ENCODE peak calls at places on chromosomes 2 and 18, in seven cellular contexts. W is endodermal cell; M is right atrium auricular region; O is stomach; K is pancreas; E is CD8-positive, alpha-beta T cell; U is IMR-90. A is an unnamed sample. For H3K4me1, the result is how much of the 10 kb centered on the place peaks cover.

GRCh38 chr18:13530879-13531387 is 195.4 kb downstream of the FAM210A start:
- DNase-seq in W (peak), M (peak), O (peak), K (peak), E (no peak), U (peak), A (peak)

GRCh38 chr2:161426788-161427412 is 10.8 kb downstream of the TBR1 start:
- DNase-seq in W (peak), M (no peak), O (no peak), K (no peak), E (no peak), U (peak), A (no peak)

GRCh38 chr18:76610933-76611749 is 116.1 kb upstream of the ZNF516 start:
- DNase-seq in W (no peak), M (no peak), O (peak), K (no peak), E (no peak), U (peak), A (no peak)

GRCh38 chr2:69911985-69912563 is 2.8 kb upstream of the MXD1 start:
- DNase-seq in W (no peak), M (no peak), O (no peak), K (no peak), E (no peak), U (peak), A (no peak)

GRCh38 chr2:45130758-45131157 is 121.5 kb upstream of the SIX2 start:
- DNase-seq in W (no peak), M (no peak), O (no peak), K (no peak), E (no peak), U (no peak), A (no peak)

GRCh38 chr18:10872297-10872696 is 277.1 kb downstream of the PIEZO2 start:
- DNase-seq in W (no peak), M (no peak), O (no peak), K (no peak), E (no peak), U (no peak), A (no peak)

GRCh38 chr2:149040451-149040850 is 2.0 kb downstream of the LYPD6B start:
- DNase-seq in W (peak), M (no peak), O (no peak), K (no peak), E (no peak), U (no peak), A (no peak)

GRCh38 chr18:48388478-48388877 is 20.7 kb downstream of the ZBTB7C start:
- DNase-seq in W (no peak), M (no peak), O (no peak), K (no peak), E (no peak), U (no peak), A (peak)

GRCh38 chr2:28683100-28683706 is 68.4 kb upstream of the PPP1CB start:
- DNase-seq in W (peak), M (peak), O (peak), K (peak), E (no peak), U (peak), A (no peak)

GRCh38 chr2:238573916-238574315 is 147.2 kb downstream of the ASB1 start:
- DNase-seq in W (no peak), M (no peak), O (no peak), K (peak), E (no peak), U (no peak), A (no peak)

GRCh38 chr18:49273201-49273880 is 187.1 kb downstream of the DYM start:
- DNase-seq in W (no peak), M (no peak), O (no peak), K (no peak), E (no peak), U (peak), A (no peak)

GRCh38 chr2:108253106-108253505 is 13.3 kb downstream of the SULT1C3 start:
- DNase-seq in W (no peak), M (no peak), O (no peak), K (no peak), E (no peak), U (no peak), A (no peak)

GRCh38 chr2:200812122-200813022 is 662 bp downstream of the BZW1 start:
- DNase-seq in W (peak), M (peak), O (peak), K (peak), E (peak), U (peak), A (no peak)

GRCh38 chr2:187783446-187783845 is 229.2 kb upstream of the TFPI start:
- DNase-seq in W (no peak), M (no peak), O (no peak), K (no peak), E (no peak), U (no peak), A (no peak)

GRCh38 chr2:27086722-27087446 is at the start of gene KHK:
- DNase-seq in W (peak), M (peak), O (peak), K (peak), E (no peak), U (no peak), A (no peak)

GRCh38 chr2:172178035-172178434 is 75.3 kb upstream of the DLX2 start:
- DNase-seq in W (no peak), M (no peak), O (no peak), K (no peak), E (no peak), U (peak), A (no peak)

GRCh38 chr2:2707111-2708035 is 376.3 kb upstream of the MYT1L start:
- DNase-seq in W (no peak), M (no peak), O (no peak), K (no peak), E (no peak), U (no peak), A (no peak)

GRCh38 chr2:240371461-240372000 is 63.9 kb upstream of the GPC1 start:
- DNase-seq in W (no peak), M (no peak), O (no peak), K (no peak), E (peak), U (no peak), A (no peak)
- H3K4me1 ChIP-seq in W (under half), M (under half), O (under half), K (under half), E (under half), U (under half), A (under half)

GRCh38 chr2:62473428-62473827 is 32.6 kb downstream of the TMEM17 start:
- DNase-seq in W (no peak), M (no peak), O (no peak), K (no peak), E (no peak), U (no peak), A (no peak)
- H3K4me1 ChIP-seq in W (under half), M (under half), O (half or more), K (under half), E (under half), U (under half), A (half or more)

GRCh38 chr18:11998182-11998581 is 16.9 kb downstream of the IMPA2 start:
- DNase-seq in W (no peak), M (no peak), O (no peak), K (no peak), E (no peak), U (no peak), A (no peak)
- H3K4me1 ChIP-seq in W (under half), M (under half), O (half or more), K (half or more), E (under half), U (under half), A (under half)

GRCh38 chr2:16181741-16182090 is 241.4 kb downstream of the MYCN start:
- DNase-seq in W (no peak), M (no peak), O (no peak), K (no peak), E (no peak), U (no peak), A (no peak)
- H3K4me1 ChIP-seq in W (under half), M (under half), O (under half), K (under half), E (under half), U (under half), A (under half)

GRCh38 chr2:67802824-67803223 is 260.0 kb downstream of the C1D start:
- DNase-seq in W (no peak), M (no peak), O (no peak), K (no peak), E (no peak), U (no peak), A (no peak)

GRCh38 chr2:67812682-67813081 is 250.1 kb downstream of the C1D start:
- DNase-seq in W (no peak), M (no peak), O (no peak), K (no peak), E (no peak), U (no peak), A (no peak)

GRCh38 chr2:67806816-67807215 is 256.0 kb downstream of the C1D start:
- DNase-seq in W (no peak), M (no peak), O (no peak), K (no peak), E (no peak), U (no peak), A (no peak)

GRCh38 chr2:67802296-67802695 is 260.5 kb downstream of the C1D start:
- DNase-seq in W (no peak), M (no peak), O (no peak), K (no peak), E (no peak), U (no peak), A (no peak)

DNA sequence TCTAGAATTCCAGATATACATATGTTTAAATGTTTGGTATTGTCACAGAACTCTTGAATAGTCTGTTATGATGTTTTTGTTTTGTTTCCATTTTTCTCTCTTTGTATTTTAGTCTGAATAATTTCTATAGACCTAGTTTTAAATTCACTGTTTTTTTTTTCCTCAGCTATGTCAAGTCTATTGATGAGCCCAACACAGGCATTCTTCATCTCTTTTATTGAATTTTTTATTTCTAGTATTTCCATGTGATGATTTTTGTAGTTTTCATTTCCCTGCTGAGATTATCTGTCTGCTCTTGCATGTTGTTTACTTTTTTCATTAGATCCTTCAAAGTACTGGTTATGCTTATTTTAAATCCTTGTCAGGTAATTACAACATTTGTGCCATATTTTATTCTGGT is 254.7 kb downstream of the C1D start:
- DNase-seq in W (no peak), M (no peak), O (no peak), K (no peak), E (no peak), U (no peak), A (no peak)
- H3K4me1 ChIP-seq in W (under half), M (under half), O (under half), K (under half), E (under half), U (under half), A (under half)

GRCh38 chr2:152166633-152167032 is 8.9 kb downstream of the STAM2 start:
- DNase-seq in W (no peak), M (no peak), O (no peak), K (no peak), E (no peak), U (peak), A (no peak)

GRCh38 chr2:152171733-152172132 is 3.8 kb downstream of the STAM2 start:
- DNase-seq in W (no peak), M (no peak), O (no peak), K (no peak), E (no peak), U (no peak), A (no peak)

GRCh38 chr2:152165306-152165705 is 10.3 kb downstream of the STAM2 start:
- DNase-seq in W (no peak), M (no peak), O (no peak), K (no peak), E (no peak), U (no peak), A (no peak)

GRCh38 chr2:152165780-152166179 is 9.8 kb downstream of the STAM2 start:
- DNase-seq in W (no peak), M (no peak), O (no peak), K (no peak), E (no peak), U (no peak), A (no peak)

GRCh38 chr2:152167070-152167469 is 8.5 kb downstream of the STAM2 start:
- DNase-seq in W (no peak), M (no peak), O (no peak), K (no peak), E (no peak), U (no peak), A (no peak)
- H3K4me1 ChIP-seq in W (under half), M (under half), O (half or more), K (half or more), E (under half), U (under half), A (half or more)

DNA sequence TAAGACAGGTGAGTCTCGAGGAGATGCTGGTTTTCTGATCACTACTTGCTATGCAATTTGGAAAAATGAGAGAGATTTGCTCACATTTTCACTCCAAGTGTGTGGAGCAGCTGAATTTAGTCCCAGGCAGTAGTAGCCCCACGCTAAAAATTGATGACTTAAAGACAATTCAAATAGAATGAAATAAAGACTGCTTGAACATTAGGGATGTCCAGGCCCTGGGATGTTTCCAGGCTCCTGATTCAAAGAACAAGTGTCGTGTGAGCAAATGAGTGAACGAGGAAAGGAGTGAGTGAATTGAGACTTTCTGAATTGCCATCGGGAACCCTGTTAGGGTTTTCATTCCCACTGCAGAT is 37.3 kb upstream of the MRPL19 start:
- DNase-seq in W (no peak), M (no peak), O (no peak), K (no peak), E (no peak), U (no peak), A (no peak)
- H3K4me1 ChIP-seq in W (under half), M (under half), O (under half), K (under half), E (under half), U (under half), A (under half)

GRCh38 chr2:216660496-216660895 is 27.3 kb downstream of the IGFBP2 start:
- DNase-seq in W (no peak), M (no peak), O (no peak), K (no peak), E (no peak), U (no peak), A (no peak)
- H3K4me1 ChIP-seq in W (under half), M (under half), O (under half), K (under half), E (under half), U (under half), A (under half)